ENCODE peak calls at places on chromosomes 3 and 15, in nine cellular contexts. G is memory B cell; N is psoas muscle; I is A172; Q is effector CD4-positive, alpha-beta T cell; S is H9; P is T1000; L is GM20000; Z is iPS-NIHi11. V is an unnamed sample.

GRCh38 chr3:3392946-3393345 is 213.5 kb upstream of the CRBN start:
- DNase-seq in G (no peak), P (no peak), Q (no peak), L (no peak), S (no peak), Z (no peak), N (no peak), I (no peak), V (no peak)

GRCh38 chr3:52195823-52196331 is 2.1 kb upstream of the ALAS1 start:
- DNase-seq in I (peak), P (no peak), Q (no peak), N (no peak), Z (no peak), L (no peak), S (no peak), G (no peak), V (no peak)

GRCh38 chr15:68256675-68257450 is 20.7 kb upstream of the FEM1B start:
- DNase-seq in Z (peak), L (peak), Q (peak), I (no peak), P (no peak), N (peak), G (no peak), S (peak), V (peak)

GRCh38 chr3:183022935-183023516 is 42.7 kb upstream of the DCUN1D1 start:
- DNase-seq in I (no peak), L (no peak), S (no peak), Q (no peak), P (no peak), N (no peak), G (no peak), Z (no peak), V (no peak)

GRCh38 chr3:186496016-186496415 is 48.2 kb downstream of the CRYGS start:
- DNase-seq in Z (no peak), L (no peak), P (no peak), N (no peak), I (no peak), G (no peak), S (no peak), Q (no peak), V (no peak)

GRCh38 chr3:172152294-172152649 is 112.9 kb downstream of the FNDC3B start:
- DNase-seq in P (no peak), L (no peak), G (no peak), Q (no peak), I (no peak), S (no peak), Z (no peak), N (no peak), V (no peak)

GRCh38 chr3:64143399-64144130 is 81.7 kb downstream of the PRICKLE2 start:
- DNase-seq in G (no peak), P (peak), N (no peak), S (no peak), Z (no peak), Q (no peak), L (no peak), I (peak), V (no peak)

GRCh38 chr15:74227968-74228722 is 8.0 kb upstream of the CCDC33 start:
- DNase-seq in G (no peak), N (no peak), L (no peak), Z (no peak), I (no peak), S (no peak), P (no peak), Q (no peak), V (no peak)

GRCh38 chr15:60214201-60214600 is 183.6 kb downstream of the ANXA2 start:
- DNase-seq in I (no peak), Z (no peak), N (no peak), L (no peak), G (no peak), Q (no peak), P (no peak), S (no peak), V (no peak)

GRCh38 chr3:113374078-113374477 is 67.2 kb downstream of the CFAP44 start:
- DNase-seq in G (no peak), P (no peak), Q (no peak), I (no peak), Z (no peak), S (no peak), L (no peak), N (no peak), V (no peak)

GRCh38 chr3:66196633-66197032 is 24.2 kb upstream of the SLC25A26 start:
- DNase-seq in G (no peak), Q (no peak), Z (no peak), N (no peak), S (no peak), L (no peak), I (no peak), P (no peak), V (no peak)

GRCh38 chr3:27568393-27568792 is 84.2 kb upstream of the SLC4A7 start:
- DNase-seq in L (no peak), Q (no peak), N (peak), P (peak), Z (no peak), I (peak), S (no peak), G (no peak), V (peak)

GRCh38 chr15:98537516-98538060 is 110.8 kb upstream of the IGF1R start:
- DNase-seq in Z (no peak), P (no peak), S (no peak), I (no peak), G (no peak), N (no peak), L (no peak), Q (no peak), V (no peak)

GRCh38 chr3:138219255-138219654 is 32.2 kb downstream of the ARMC8 start:
- DNase-seq in S (no peak), N (no peak), I (no peak), P (no peak), Q (no peak), Z (no peak), G (no peak), L (no peak), V (no peak)

GRCh38 chr3:196778755-196779154 is 39.1 kb downstream of the PAK2 start:
- DNase-seq in N (no peak), S (no peak), Z (no peak), P (no peak), G (no peak), L (no peak), Q (no peak), I (peak), V (peak)

GRCh38 chr3:50226888-50227389 is 9.1 kb upstream of the GNAI2 start:
- DNase-seq in Q (peak), S (no peak), Z (no peak), L (peak), G (no peak), N (peak), P (no peak), I (no peak), V (no peak)

GRCh38 chr3:144129536-144130214 is 158.1 kb downstream of the DIPK2A start:
- DNase-seq in S (no peak), G (no peak), Z (no peak), N (no peak), P (no peak), Q (no peak), I (no peak), L (no peak), V (no peak)

GRCh38 chr15:26421065-26421464 is 351.8 kb downstream of the GABRB3 start:
- DNase-seq in S (no peak), G (no peak), I (no peak), L (no peak), P (no peak), Z (no peak), N (no peak), Q (no peak), V (no peak)

GRCh38 chr3:133973249-133973980 is 56.3 kb downstream of the SLCO2A1 start:
- DNase-seq in N (no peak), G (no peak), Q (no peak), P (peak), Z (no peak), L (no peak), S (no peak), I (peak), V (no peak)

GRCh38 chr15:71256934-71257333 is 141.7 kb downstream of the THSD4 start:
- DNase-seq in N (no peak), Q (no peak), G (no peak), I (no peak), Z (peak), P (no peak), L (no peak), S (no peak), V (no peak)

GRCh38 chr3:89955141-89955540 is 847.7 kb downstream of the EPHA3 start:
- DNase-seq in N (no peak), Z (peak), P (no peak), S (no peak), Q (no peak), I (no peak), G (no peak), L (no peak), V (no peak)

GRCh38 chr3:32018723-32019564 is 37.4 kb downstream of the ZNF860 start:
- DNase-seq in L (peak), G (no peak), N (no peak), P (no peak), Z (peak), I (peak), Q (no peak), S (no peak), V (no peak)

GRCh38 chr3:25572919-25573385 is 91.8 kb downstream of the TOP2B start:
- DNase-seq in Q (no peak), G (no peak), P (peak), I (peak), Z (no peak), S (no peak), N (no peak), L (no peak), V (peak)

GRCh38 chr3:23620044-23620443 is 185.7 kb upstream of the UBE2E1 start:
- DNase-seq in L (no peak), N (no peak), P (no peak), Z (no peak), S (no peak), G (no peak), Q (no peak), I (no peak), V (no peak)

GRCh38 chr3:142210144-142210543 is 15.2 kb downstream of the GK5 start:
- DNase-seq in Z (no peak), N (no peak), G (no peak), Q (no peak), L (no peak), I (peak), P (no peak), S (no peak), V (no peak)

GRCh38 chr3:193895409-193895808 is 240.5 kb upstream of the HES1 start:
- DNase-seq in I (no peak), S (no peak), P (no peak), Q (no peak), Z (no peak), N (no peak), L (no peak), G (no peak), V (no peak)

GRCh38 chr3:70360985-70361384 is 48.5 kb upstream of the MDFIC2 start:
- DNase-seq in G (no peak), P (no peak), S (no peak), N (no peak), I (peak), L (peak), Z (no peak), Q (no peak), V (no peak)

GRCh38 chr3:187954486-187955075 is 199.4 kb upstream of the LPP start:
- DNase-seq in S (no peak), P (peak), Q (no peak), N (no peak), G (no peak), L (no peak), Z (no peak), I (no peak), V (peak)

GRCh38 chr3:4939276-4939675 is 40.0 kb upstream of the BHLHE40 start:
- DNase-seq in Z (no peak), I (no peak), S (no peak), L (no peak), G (no peak), P (no peak), Q (no peak), N (no peak), V (no peak)

GRCh38 chr15:70647396-70647795 is 116.0 kb downstream of the UACA start:
- DNase-seq in G (no peak), P (no peak), Z (no peak), I (no peak), S (no peak), L (no peak), Q (no peak), N (no peak), V (no peak)

GRCh38 chr3:141191097-141191749 is 40.4 kb upstream of the PXYLP1 start:
- DNase-seq in P (no peak), L (no peak), Z (no peak), G (no peak), S (no peak), Q (no peak), I (peak), N (no peak), V (no peak)

GRCh38 chr3:184496933-184497332 is 64.7 kb upstream of the EPHB3 start:
- DNase-seq in S (no peak), P (no peak), L (no peak), G (no peak), Z (no peak), I (no peak), Q (no peak), N (no peak), V (no peak)

GRCh38 chr3:167066977-167067843 is 312.9 kb downstream of the ZBBX start:
- DNase-seq in N (no peak), L (no peak), S (no peak), G (no peak), P (no peak), Z (peak), I (no peak), Q (no peak), V (no peak)

GRCh38 chr3:7787871-7788828 is 713.5 kb upstream of the LMCD1 start:
- DNase-seq in L (no peak), P (no peak), S (no peak), Z (peak), I (peak), N (no peak), G (no peak), Q (no peak), V (no peak)

GRCh38 chr15:67840747-67841634 is 1.1 kb upstream of the RNU6-1 start:
- DNase-seq in L (no peak), S (no peak), N (no peak), Q (no peak), P (no peak), Z (no peak), I (peak), G (no peak), V (no peak)

GRCh38 chr3:192904632-192905289 is 12.9 kb downstream of the MB21D2 start:
- DNase-seq in L (no peak), I (no peak), N (no peak), P (no peak), Z (no peak), G (no peak), Q (no peak), S (no peak), V (no peak)

GRCh38 chr3:119810018-119810435 is 28.1 kb downstream of the NR1I2 start:
- DNase-seq in Q (peak), N (no peak), Z (peak), P (no peak), L (peak), S (peak), I (no peak), G (peak), V (no peak)

GRCh38 chr15:68704496-68705021 is 116.1 kb downstream of the ANP32A start:
- DNase-seq in G (no peak), Q (no peak), L (no peak), P (no peak), I (no peak), N (no peak), S (no peak), Z (peak), V (no peak)